ENCODE peak calls at places on chromosomes 11 and 22, in nine cellular contexts. E, D, C, J, K, G, T, L and O are unnamed samples.

GRCh38 chr11:65298655-65299179 is 15.9 kb upstream of the CDC42EP2 start:
- DNase-seq in E (peak; percentile 84), D (peak; percentile 71), C (no peak), J (peak; percentile 67), K (no peak), G (no peak), T (no peak), L (no peak), O (no peak)

GRCh38 chr11:103673773-103674172 is 362.7 kb upstream of the DDI1 start:
- DNase-seq in E (no peak), D (no peak), C (no peak), J (no peak), K (no peak), G (no peak), T (no peak), L (no peak), O (no peak)

GRCh38 chr11:14267861-14268635 is 90.9 kb downstream of the RRAS2 start:
- DNase-seq in E (no peak), D (no peak), C (no peak), J (no peak), K (no peak), G (no peak), T (no peak), L (no peak), O (no peak)

GRCh38 chr11:65857500-65858353 is at the start of gene CFL1:
- DNase-seq in E (peak; percentile 95), D (peak; percentile 99), C (peak; percentile 96), J (peak; percentile 95), K (peak; percentile 87), G (no peak), T (peak; percentile 89), L (peak; percentile 77), O (peak; percentile 88)

GRCh38 chr11:13033760-13034533 is 24.8 kb downstream of the RASSF10 start:
- DNase-seq in E (no peak), D (no peak), C (no peak), J (no peak), K (no peak), G (no peak), T (no peak), L (no peak), O (no peak)

GRCh38 chr11:133515075-133515474 is 17.2 kb downstream of the OPCML start:
- DNase-seq in E (no peak), D (no peak), C (no peak), J (no peak), K (no peak), G (no peak), T (no peak), L (no peak), O (no peak)

GRCh38 chr22:27990879-27991278 is 71.8 kb upstream of the PITPNB start:
- DNase-seq in E (no peak), D (peak; percentile 64), C (no peak), J (no peak), K (no peak), G (no peak), T (no peak), L (peak; percentile 32), O (no peak)

GRCh38 chr22:39308614-39309363 is 10.6 kb downstream of the RPL3 start:
- DNase-seq in E (peak; percentile 92), D (no peak), C (no peak), J (no peak), K (peak; percentile 47), G (no peak), T (no peak), L (no peak), O (no peak)

GRCh38 chr22:48432721-48433518 is 1394.8 kb downstream of the BRD1 start:
- DNase-seq in E (no peak), D (no peak), C (no peak), J (no peak), K (no peak), G (no peak), T (no peak), L (no peak), O (no peak)

GRCh38 chr11:76139317-76139716 is 67.0 kb downstream of the WNT11 start:
- DNase-seq in E (peak; percentile 19), D (no peak), C (no peak), J (no peak), K (no peak), G (no peak), T (no peak), L (no peak), O (no peak)

GRCh38 chr11:15629690-15630321 is 515.1 kb downstream of the INSC start:
- DNase-seq in E (no peak), D (no peak), C (no peak), J (no peak), K (no peak), G (no peak), T (no peak), L (no peak), O (no peak)

GRCh38 chr11:83816572-83817187 is 530.5 kb upstream of the CCDC90B start:
- DNase-seq in E (no peak), D (no peak), C (no peak), J (no peak), K (no peak), G (peak; percentile 11), T (no peak), L (no peak), O (no peak)

GRCh38 chr22:48754611-48755331 is 1072.9 kb downstream of the BRD1 start:
- DNase-seq in E (no peak), D (no peak), C (no peak), J (no peak), K (no peak), G (no peak), T (no peak), L (no peak), O (no peak)

GRCh38 chr22:33573479-33573878 is 346.8 kb downstream of the LARGE1 start:
- DNase-seq in E (no peak), D (no peak), C (no peak), J (no peak), K (no peak), G (no peak), T (no peak), L (no peak), O (no peak)

GRCh38 chr11:69443968-69444364 is 37.5 kb upstream of the LINC01488 start:
- DNase-seq in E (peak; percentile 27), D (peak; percentile 45), C (no peak), J (no peak), K (no peak), G (no peak), T (no peak), L (no peak), O (no peak)

GRCh38 chr11:14358729-14359439 is at the start of gene RRAS2:
- DNase-seq in E (no peak), D (peak; percentile 78), C (peak; percentile 82), J (peak; percentile 50), K (no peak), G (no peak), T (peak; percentile 53), L (peak; percentile 75), O (peak; percentile 79)

GRCh38 chr11:10375280-10376048 is 70.6 kb downstream of the ADM start:
- DNase-seq in E (peak; percentile 98), D (no peak), C (no peak), J (no peak), K (no peak), G (no peak), T (no peak), L (no peak), O (no peak)

GRCh38 chr22:19875531-19876313 is 21.0 kb upstream of the GNB1L start:
- DNase-seq in E (no peak), D (peak; percentile 15), C (no peak), J (no peak), K (no peak), G (no peak), T (no peak), L (no peak), O (no peak)

GRCh38 chr11:118610773-118611432 is 3.5 kb downstream of the PHLDB1 start:
- DNase-seq in E (no peak), D (peak; percentile 87), C (peak; percentile 77), J (peak; percentile 58), K (no peak), G (no peak), T (peak; percentile 74), L (peak; percentile 58), O (peak; percentile 96)

GRCh38 chr22:48156603-48157355 is 1394.3 kb downstream of the TBC1D22A start:
- DNase-seq in E (no peak), D (no peak), C (no peak), J (no peak), K (no peak), G (no peak), T (no peak), L (no peak), O (no peak)

GRCh38 chr11:114042234-114042633 is 17.3 kb upstream of the ZBTB16 start:
- DNase-seq in E (no peak), D (no peak), C (no peak), J (no peak), K (no peak), G (no peak), T (no peak), L (no peak), O (no peak)

GRCh38 chr11:33040862-33041453 is 1.6 kb downstream of the TCP11L1 start:
- DNase-seq in E (no peak), D (no peak), C (no peak), J (no peak), K (no peak), G (no peak), T (no peak), L (no peak), O (no peak)

GRCh38 chr22:41557401-41558240 is 3.2 kb upstream of the CSDC2 start:
- DNase-seq in E (no peak), D (peak; percentile 79), C (no peak), J (peak; percentile 47), K (no peak), G (no peak), T (no peak), L (no peak), O (no peak)

GRCh38 chr22:42688914-42689275 is 31.8 kb downstream of the A4GALT start:
- DNase-seq in E (no peak), D (no peak), C (no peak), J (no peak), K (no peak), G (no peak), T (no peak), L (no peak), O (no peak)

GRCh38 chr22:37544955-37545702 is 15.2 kb upstream of the CDC42EP1 start:
- DNase-seq in E (no peak), D (peak; percentile 78), C (peak; percentile 49), J (peak; percentile 40), K (no peak), G (no peak), T (peak; percentile 17), L (no peak), O (no peak)

GRCh38 chr11:36069576-36070214 is 125.8 kb downstream of the LDLRAD3 start:
- DNase-seq in E (no peak), D (no peak), C (no peak), J (no peak), K (no peak), G (no peak), T (no peak), L (no peak), O (no peak)

GRCh38 chr11:58059011-58059358 is 28.2 kb downstream of the OR6Q1 start:
- DNase-seq in E (peak; percentile 60), D (no peak), C (no peak), J (no peak), K (no peak), G (no peak), T (no peak), L (no peak), O (no peak)

GRCh38 chr11:65169164-65169641 is 830 bp upstream of the SPDYC start:
- DNase-seq in E (no peak), D (no peak), C (peak; percentile 47), J (no peak), K (no peak), G (no peak), T (no peak), L (no peak), O (no peak)